ENCODE peak calls at places on chromosome 16, in four cellular contexts. H is HepG2, B is GM12878, D is H1. A is an unnamed sample.

GRCh38 chr16:56451753-56452689 is 667 bp downstream of the OGFOD1 start:
- DNase-seq in B (no peak), H (peak), D (no peak), A (peak)

GRCh38 chr16:4801962-4802658 is at the start of gene ROGDI:
- DNase-seq in B (no peak), H (peak), D (peak), A (peak)

GRCh38 chr16:30335598-30336474 is 19.3 kb downstream of the CD2BP2 start:
- DNase-seq in D (no peak), B (peak), H (peak), A (no peak)

GRCh38 chr16:46690281-46691178 is 1.1 kb downstream of the ORC6 start:
- DNase-seq in H (peak), B (no peak), D (no peak), A (no peak)

GRCh38 chr16:69927056-69927757 is 23.9 kb upstream of the CLEC18A start:
- DNase-seq in B (no peak), D (no peak), H (peak), A (no peak)

GRCh38 chr16:10927497-10928112 is 14.7 kb downstream of the DEXI start:
- DNase-seq in H (no peak), B (no peak), D (no peak), A (no peak)

GRCh38 chr16:85393674-85394510 is 219.2 kb upstream of the GSE1 start:
- DNase-seq in B (no peak), D (peak), H (no peak), A (peak)

GRCh38 chr16:69145658-69146057 is 13.2 kb downstream of the UTP4 start:
- DNase-seq in B (no peak), H (no peak), D (no peak), A (no peak)

GRCh38 chr16:87216148-87216823 is 100.9 kb downstream of the C16orf95 start:
- DNase-seq in B (no peak), H (no peak), D (no peak), A (no peak)

GRCh38 chr16:27483624-27484023 is 66.1 kb downstream of the GTF3C1 start:
- DNase-seq in B (no peak), H (no peak), D (no peak), A (no peak)

GRCh38 chr16:11914759-11915643 is 755 bp downstream of the GSPT1 start:
- DNase-seq in H (no peak), D (peak), B (no peak), A (peak)

GRCh38 chr16:27281285-27281684 is 12.7 kb upstream of the NSMCE1 start:
- DNase-seq in B (no peak), D (no peak), H (no peak), A (no peak)

GRCh38 chr16:81140930-81141780 is 45.0 kb upstream of the GCSH start:
- DNase-seq in B (no peak), D (peak), H (peak), A (peak)

GRCh38 chr16:85750021-85750826 is 672 bp downstream of the C16orf74 start:
- DNase-seq in H (no peak), B (no peak), D (peak), A (peak)

GRCh38 chr16:13845232-13845631 is 74.7 kb upstream of the ERCC4 start:
- DNase-seq in D (no peak), B (no peak), H (no peak), A (no peak)

DNA sequence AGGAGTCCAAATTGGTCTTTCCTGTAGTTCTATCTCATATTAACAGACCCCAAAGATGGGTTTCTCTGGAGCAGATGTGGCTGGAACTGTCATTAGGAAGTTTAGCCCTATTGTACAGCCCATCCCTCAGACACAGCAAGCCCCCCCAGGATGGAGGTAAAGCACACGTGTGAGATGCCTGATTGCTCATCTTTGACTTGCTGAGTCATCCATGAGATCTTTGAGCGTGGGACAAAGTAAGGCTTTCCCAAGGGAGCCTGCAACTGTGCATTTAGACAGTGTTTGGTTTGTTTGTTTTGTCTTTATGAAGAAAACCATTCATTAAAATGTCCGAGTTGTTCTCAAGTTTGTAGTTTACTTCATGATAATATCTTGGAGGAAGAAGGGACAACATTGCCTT is 145.3 kb upstream of the CDH13 start:
- DNase-seq in D (no peak), H (no peak), B (no peak), A (no peak)
- TF ChIP-seq CEBPB in D (no peak), H (no peak), B (no peak), A (no peak)

DNA sequence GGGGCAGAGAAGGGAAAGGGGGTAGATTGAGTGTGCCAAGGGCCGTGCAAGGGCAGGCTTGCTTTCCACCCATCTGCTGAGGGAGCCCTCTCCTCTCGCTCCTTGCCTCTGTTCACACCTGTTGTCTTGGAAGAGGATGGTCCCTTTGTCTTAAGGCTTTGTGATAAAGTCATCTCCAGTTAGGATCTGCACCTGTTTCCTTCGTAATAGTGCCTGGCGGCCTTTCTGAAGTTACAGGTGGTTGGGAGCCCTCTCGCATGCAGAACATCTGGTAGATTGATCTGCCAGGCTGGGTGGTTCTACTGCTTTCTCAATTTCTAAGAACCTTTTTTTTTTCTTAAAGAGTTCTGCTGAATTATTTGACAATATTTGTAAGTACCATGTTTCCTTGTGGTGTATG is 16.3 kb downstream of the UBFD1 start:
- DNase-seq in B (no peak), H (no peak), D (no peak), A (no peak)
- TF ChIP-seq CBX5 in B (no peak), H (no peak), D (no peak), A (no peak)

GRCh38 chr16:67388591-67388990 is 4.7 kb downstream of the TPPP3 start:
- DNase-seq in B (no peak), D (no peak), H (no peak), A (no peak)

GRCh38 chr16:67388191-67388590 is 5.1 kb downstream of the TPPP3 start:
- DNase-seq in H (no peak), B (no peak), D (no peak), A (no peak)

GRCh38 chr16:67386861-67387455 is 6.3 kb downstream of the TPPP3 start:
- DNase-seq in H (no peak), D (no peak), B (no peak), A (no peak)

GRCh38 chr16:67387479-67388079 is 5.7 kb downstream of the TPPP3 start:
- DNase-seq in B (no peak), D (no peak), H (no peak), A (no peak)

DNA sequence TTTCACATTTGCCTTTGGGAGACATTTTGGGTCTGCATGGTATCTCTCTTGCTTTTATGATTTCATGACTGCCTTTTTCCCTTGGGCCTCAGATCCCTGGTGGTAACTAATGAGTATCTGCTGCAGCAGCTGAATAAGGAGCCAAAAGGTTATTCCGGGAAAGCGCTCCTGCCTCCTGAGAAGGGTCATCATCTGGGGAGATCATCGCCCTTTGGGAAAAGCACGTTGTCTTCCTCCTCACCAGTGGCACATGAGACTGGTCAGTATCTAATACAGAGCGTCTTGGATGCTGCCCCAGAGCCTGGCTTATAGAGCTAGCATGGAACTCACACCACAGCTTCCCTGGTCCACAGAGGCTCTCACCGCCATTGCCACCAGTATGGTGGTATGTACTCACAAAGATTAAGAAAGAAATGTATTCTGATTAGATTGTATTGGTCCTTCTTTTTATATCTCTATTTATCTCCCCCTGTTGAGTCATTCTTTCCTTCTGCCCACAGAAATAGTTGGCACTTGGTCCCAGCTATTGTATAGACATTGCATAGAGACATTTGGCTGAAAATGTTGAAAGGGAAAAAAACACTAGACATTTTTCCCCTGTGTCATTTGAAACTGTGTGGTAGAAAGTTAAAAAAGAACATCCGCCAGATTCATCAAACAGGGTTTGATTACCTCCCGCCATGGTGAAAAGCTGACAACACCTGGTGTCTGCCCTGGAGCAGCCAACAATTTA is 8.4 kb downstream of the TPPP3 start:
- DNase-seq in H (no peak), D (no peak), B (no peak), A (no peak)
- TF ChIP-seq CEBPB in H (no peak), D (no peak), B (no peak), A (no peak)

DNA sequence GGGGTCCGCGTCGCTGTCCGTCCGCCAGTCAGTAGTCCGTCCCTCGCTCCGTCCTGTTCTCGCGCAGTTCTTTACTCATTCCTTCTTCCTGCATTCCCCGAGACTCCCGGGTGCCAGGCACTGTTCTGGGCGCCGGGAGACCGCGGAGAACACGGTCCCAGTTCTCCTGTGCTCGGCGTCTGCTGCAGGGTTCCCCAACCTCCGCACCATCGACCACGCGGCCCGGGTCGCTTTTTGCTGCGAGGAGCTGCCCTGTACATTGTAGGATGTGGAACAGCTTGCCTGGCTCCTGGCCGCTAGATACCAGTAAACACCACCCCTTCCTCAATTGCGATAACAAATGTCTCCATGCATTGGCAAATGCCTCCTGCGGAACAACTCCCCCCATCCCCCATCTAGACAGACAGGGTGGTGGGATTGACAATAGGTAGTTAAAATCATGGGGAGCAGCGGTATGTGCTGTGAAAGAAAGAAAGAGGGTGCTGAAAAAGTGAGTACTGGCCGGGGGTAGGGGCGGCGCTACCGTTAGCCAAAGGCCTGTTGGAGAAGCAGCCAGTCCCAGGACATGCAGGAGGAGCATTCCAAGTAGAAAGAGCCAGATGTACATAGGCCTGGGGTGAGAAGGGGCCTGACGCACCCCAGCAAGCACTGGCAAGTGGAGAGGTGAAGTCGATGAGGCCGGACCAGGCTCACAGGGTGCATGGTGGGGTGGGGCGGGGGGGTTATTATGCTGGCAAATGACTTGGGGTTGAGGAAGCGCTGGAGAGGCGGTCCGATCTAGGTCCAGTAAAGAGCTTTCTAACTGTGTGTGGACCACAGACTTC is 655 bp downstream of the TRAF7 start:
- DNase-seq in D (no peak), B (no peak), H (peak), A (peak)
- TF ChIP-seq CBX5 in D (no peak), B (no peak), H (no peak), A (no peak)

DNA sequence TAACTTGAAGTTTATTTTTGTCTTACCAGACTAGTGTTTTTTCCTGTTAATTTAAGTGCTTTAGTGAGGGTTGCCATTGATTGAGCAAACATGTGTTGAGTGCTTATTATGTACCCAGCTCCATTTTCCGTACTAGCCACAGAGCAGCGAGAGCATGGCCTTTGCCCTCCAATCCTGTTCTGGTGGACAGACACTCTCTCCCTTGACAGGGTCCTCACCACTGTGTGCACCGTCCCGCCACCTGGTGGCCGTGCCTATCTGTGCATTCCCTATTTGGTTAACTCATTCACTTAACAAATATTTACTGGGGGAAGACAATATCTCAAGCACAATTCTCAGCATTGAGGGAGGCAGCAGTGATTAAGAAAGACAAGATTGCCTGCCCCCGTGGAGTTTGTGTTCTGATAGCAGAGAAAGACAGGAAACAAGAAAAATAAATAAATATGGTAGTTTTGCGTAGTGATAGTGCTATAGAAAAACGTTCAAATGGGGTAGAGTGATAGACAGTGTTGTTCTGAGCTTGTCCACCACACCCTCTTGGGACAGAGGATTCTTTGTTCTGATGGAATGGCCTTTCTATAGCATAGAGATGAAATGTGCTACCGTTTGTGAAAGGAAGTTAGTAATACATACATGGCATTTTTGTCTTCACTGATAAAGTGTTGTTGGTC is 13.0 kb downstream of the CDH13 start:
- DNase-seq in B (no peak), H (peak), D (peak), A (peak)
- TF ChIP-seq CEBPB in B (no peak), H (no peak), D (no peak), A (no peak)

DNA sequence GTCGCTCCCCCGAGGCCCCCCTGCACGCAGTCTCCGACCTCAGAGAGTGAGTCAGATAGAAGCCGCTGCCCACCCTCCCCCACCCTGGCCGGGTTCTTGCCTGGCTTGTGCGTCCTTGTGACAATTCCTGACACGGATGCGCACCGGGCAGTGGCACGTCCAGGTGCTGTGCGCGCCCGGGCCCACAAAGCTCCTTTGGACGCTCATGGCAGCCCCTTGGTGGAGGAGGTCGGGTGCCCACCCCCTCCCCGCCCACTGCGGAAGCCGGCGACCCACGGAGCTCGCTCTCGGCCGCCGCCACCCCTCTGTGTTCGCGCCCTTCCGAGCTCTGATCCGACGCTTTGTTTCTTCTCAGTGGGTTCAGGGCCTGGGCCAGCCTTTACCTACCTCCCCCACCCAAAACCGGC is 662 bp upstream of the TUBB3 start:
- DNase-seq in H (peak), B (no peak), D (peak), A (peak)
- TF ChIP-seq CBX5 in H (no peak), B (no peak), D (no peak), A (no peak)

DNA sequence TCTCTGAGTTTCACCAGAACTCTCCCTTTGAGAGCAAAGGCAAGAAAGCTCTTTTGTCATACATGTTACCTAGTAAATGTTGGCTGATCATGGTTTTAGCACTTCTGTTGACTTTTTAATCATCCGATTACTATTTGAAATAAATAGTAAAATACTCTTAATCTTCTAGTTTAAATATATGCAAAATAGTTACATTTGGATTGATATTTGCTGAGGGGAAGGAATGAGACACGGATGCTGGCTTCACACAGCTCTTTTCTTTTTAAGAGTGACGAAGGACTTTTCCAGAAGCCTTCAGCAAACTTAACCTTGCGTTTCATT is 9.4 kb downstream of the NFATC3 start:
- DNase-seq in B (no peak), D (no peak), H (no peak), A (no peak)
- TF ChIP-seq CEBPB in B (no peak), D (no peak), H (no peak), A (no peak)

DNA sequence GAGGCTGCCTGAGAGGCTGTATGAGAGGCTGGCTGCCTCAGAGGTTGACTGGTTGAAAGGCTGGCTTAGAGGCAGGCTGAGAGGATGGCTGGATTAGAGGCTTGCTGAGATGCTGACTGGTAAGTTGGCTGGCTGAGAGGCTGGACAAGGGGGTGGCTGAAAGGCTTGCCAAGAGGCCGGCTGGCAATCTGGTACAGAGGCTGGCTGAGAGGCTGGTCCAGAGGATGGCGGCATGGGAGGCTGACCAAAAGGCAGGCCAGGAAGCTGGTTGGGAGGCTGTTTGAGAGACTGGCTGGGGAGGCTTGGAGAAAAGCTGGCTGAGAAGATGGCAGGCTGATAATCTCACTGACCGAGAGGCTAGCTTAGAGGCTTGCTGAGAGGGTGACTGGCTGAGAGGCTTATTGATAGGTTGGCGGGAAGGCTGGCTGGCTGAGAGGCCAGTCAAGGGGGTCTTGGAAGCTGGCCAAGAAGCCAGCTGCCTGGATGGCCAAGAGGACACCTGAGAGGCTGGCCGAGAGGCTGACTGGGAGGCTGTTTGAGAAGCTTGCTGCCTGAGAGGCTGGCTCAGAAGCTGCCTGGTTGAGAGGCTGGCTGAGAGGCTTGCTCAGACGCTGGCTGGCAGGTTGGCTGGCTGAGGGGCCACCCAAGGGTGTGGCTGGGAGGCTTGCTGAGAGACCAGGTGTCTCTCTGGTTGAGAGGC is 34.2 kb upstream of the ACSM2B start:
- DNase-seq in H (peak), D (no peak), B (no peak), A (no peak)
- TF ChIP-seq CBX5 in H (no peak), D (no peak), B (no peak), A (no peak)

DNA sequence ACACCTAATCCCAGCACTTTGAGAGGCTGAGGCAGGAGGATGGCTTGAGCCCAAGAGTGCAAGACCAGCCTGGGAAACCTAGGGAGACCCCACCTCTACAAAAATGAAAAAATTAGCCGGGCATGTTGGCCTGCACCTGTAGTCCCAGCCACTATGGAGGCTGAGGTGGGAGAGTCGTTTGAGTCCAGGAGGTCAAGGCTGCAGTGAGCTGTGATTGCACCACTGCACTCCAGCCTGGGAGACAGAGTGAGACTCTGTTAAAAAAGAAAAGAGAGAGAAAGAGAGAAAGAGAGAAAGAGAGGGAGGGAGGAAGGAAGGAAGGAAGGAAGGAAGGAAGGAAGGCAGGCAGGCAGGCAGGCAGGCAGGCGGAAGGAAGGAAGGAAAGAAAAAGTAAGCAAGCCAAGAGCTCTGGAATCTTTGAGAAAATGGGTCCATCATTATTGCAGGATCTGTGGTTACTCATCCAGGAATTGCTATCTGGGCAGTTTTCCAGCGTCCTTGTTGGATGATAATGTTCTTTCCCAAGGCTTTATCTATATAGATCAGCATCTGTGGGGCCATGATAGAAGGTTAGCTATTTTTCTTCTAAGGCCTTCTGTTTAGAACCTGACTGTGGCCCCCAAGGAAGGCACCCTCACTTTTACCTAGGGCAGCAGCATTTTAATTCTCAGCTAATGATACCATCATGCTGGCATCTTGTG is 533.2 kb upstream of the CDH5 start:
- DNase-seq in H (no peak), B (no peak), D (no peak), A (no peak)
- TF ChIP-seq CEBPB in H (no peak), B (no peak), D (no peak), A (no peak)

GRCh38 chr16:88650749-88651275 is at the start of gene CYBA:
- DNase-seq in B (peak), D (peak), H (peak), A (peak)
- TF ChIP-seq CBX5 in B (no peak), D (no peak), H (peak), A (no peak)

A was measured in K562.